ENCODE peak calls at places on chromosomes 4 and X, in eight cellular contexts. One of them, this sample, is unnamed.

GRCh38 chr4:2015008-2015407 is 6.2 kb upstream of the NELFA start:
- DNase-seq in IMR-90: no peak
- DNase-seq in K562: no peak
- DNase-seq in Karpas-422: no peak
- DNase-seq in PC-3: no peak
- DNase-seq in MM.1S: no peak
- DNase-seq in GM23248: no peak
- DNase-seq in H1: no peak
- DNase-seq in this sample: no peak

GRCh38 chr4:138724530-138724929 is 291.1 kb upstream of the NOCT start:
- DNase-seq in IMR-90: no peak
- DNase-seq in K562: no peak
- DNase-seq in Karpas-422: no peak
- DNase-seq in PC-3: no peak
- DNase-seq in MM.1S: no peak
- DNase-seq in GM23248: no peak
- DNase-seq in H1: peak
- DNase-seq in this sample: no peak

GRCh38 chr4:57051100-57051499 is 59.1 kb downstream of the IGFBP7 start:
- DNase-seq in IMR-90: peak
- DNase-seq in K562: no peak
- DNase-seq in Karpas-422: no peak
- DNase-seq in PC-3: no peak
- DNase-seq in MM.1S: no peak
- DNase-seq in GM23248: no peak
- DNase-seq in H1: no peak
- DNase-seq in this sample: no peak

GRCh38 chr4:38994135-38994534 is 38.1 kb downstream of the TMEM156 start:
- DNase-seq in IMR-90: no peak
- DNase-seq in K562: no peak
- DNase-seq in Karpas-422: no peak
- DNase-seq in PC-3: no peak
- DNase-seq in MM.1S: no peak
- DNase-seq in GM23248: no peak
- DNase-seq in H1: no peak
- DNase-seq in this sample: no peak

GRCh38 chr4:60683357-60683756 is 516.8 kb upstream of the ADGRL3 start:
- DNase-seq in IMR-90: peak
- DNase-seq in K562: no peak
- DNase-seq in Karpas-422: no peak
- DNase-seq in PC-3: peak
- DNase-seq in MM.1S: no peak
- DNase-seq in GM23248: peak
- DNase-seq in H1: no peak
- DNase-seq in this sample: peak

GRCh38 chr4:153781717-153782416 is 7.0 kb downstream of the SFRP2 start:
- DNase-seq in IMR-90: peak
- DNase-seq in K562: no peak
- DNase-seq in Karpas-422: peak
- DNase-seq in PC-3: peak
- DNase-seq in MM.1S: no peak
- DNase-seq in GM23248: peak
- DNase-seq in H1: no peak
- DNase-seq in this sample: peak

GRCh38 chrX:136819026-136819425 is 38.3 kb upstream of the ARHGEF6 start:
- DNase-seq in IMR-90: no peak
- DNase-seq in K562: no peak
- DNase-seq in Karpas-422: no peak
- DNase-seq in PC-3: no peak
- DNase-seq in MM.1S: no peak
- DNase-seq in GM23248: no peak
- DNase-seq in H1: no peak
- DNase-seq in this sample: no peak

GRCh38 chrX:147912093-147912801 is 528 bp downstream of the FMR1 start:
- DNase-seq in IMR-90: peak
- DNase-seq in K562: peak
- DNase-seq in Karpas-422: peak
- DNase-seq in PC-3: peak
- DNase-seq in MM.1S: peak
- DNase-seq in GM23248: peak
- DNase-seq in H1: no peak
- DNase-seq in this sample: peak

GRCh38 chr4:153555730-153556440 is 89.7 kb downstream of the TMEM131L start:
- DNase-seq in IMR-90: peak
- DNase-seq in K562: no peak
- DNase-seq in Karpas-422: no peak
- DNase-seq in PC-3: peak
- DNase-seq in MM.1S: no peak
- DNase-seq in GM23248: peak
- DNase-seq in H1: no peak
- DNase-seq in this sample: peak

GRCh38 chr4:55278316-55278715 is 67.7 kb upstream of the SRD5A3 start:
- DNase-seq in IMR-90: no peak
- DNase-seq in K562: no peak
- DNase-seq in Karpas-422: no peak
- DNase-seq in PC-3: no peak
- DNase-seq in MM.1S: no peak
- DNase-seq in GM23248: no peak
- DNase-seq in H1: no peak
- DNase-seq in this sample: no peak

GRCh38 chrX:134625315-134625718 is 33.0 kb downstream of the PLAC1 start:
- DNase-seq in IMR-90: no peak
- DNase-seq in K562: no peak
- DNase-seq in Karpas-422: no peak
- DNase-seq in PC-3: no peak
- DNase-seq in MM.1S: no peak
- DNase-seq in GM23248: peak
- DNase-seq in H1: no peak
- DNase-seq in this sample: peak

GRCh38 chrX:39821011-39821708 is 276.6 kb downstream of the BCOR start:
- DNase-seq in IMR-90: peak
- DNase-seq in K562: no peak
- DNase-seq in Karpas-422: no peak
- DNase-seq in PC-3: no peak
- DNase-seq in MM.1S: no peak
- DNase-seq in GM23248: peak
- DNase-seq in H1: no peak
- DNase-seq in this sample: peak

GRCh38 chr4:2829933-2830451 is 13.7 kb upstream of the ADD1 start:
- DNase-seq in IMR-90: no peak
- DNase-seq in K562: no peak
- DNase-seq in Karpas-422: no peak
- DNase-seq in PC-3: no peak
- DNase-seq in MM.1S: no peak
- DNase-seq in GM23248: no peak
- DNase-seq in H1: no peak
- DNase-seq in this sample: no peak

GRCh38 chr4:38136604-38137003 is 176.4 kb downstream of the PTTG2 start:
- DNase-seq in IMR-90: no peak
- DNase-seq in K562: no peak
- DNase-seq in Karpas-422: no peak
- DNase-seq in PC-3: no peak
- DNase-seq in MM.1S: no peak
- DNase-seq in GM23248: no peak
- DNase-seq in H1: no peak
- DNase-seq in this sample: no peak

GRCh38 chrX:130330706-130331105 is 9.0 kb upstream of the SLC25A14 start:
- DNase-seq in IMR-90: peak
- DNase-seq in K562: peak
- DNase-seq in Karpas-422: peak
- DNase-seq in PC-3: peak
- DNase-seq in MM.1S: peak
- DNase-seq in GM23248: peak
- DNase-seq in H1: peak
- DNase-seq in this sample: peak

GRCh38 chr4:95835672-95836071 is 4.2 kb upstream of the PDHA2 start:
- DNase-seq in IMR-90: no peak
- DNase-seq in K562: peak
- DNase-seq in Karpas-422: peak
- DNase-seq in PC-3: peak
- DNase-seq in MM.1S: no peak
- DNase-seq in GM23248: no peak
- DNase-seq in H1: no peak
- DNase-seq in this sample: peak

GRCh38 chrX:65697915-65698796 is 30.7 kb downstream of the MSN start:
- DNase-seq in IMR-90: no peak
- DNase-seq in K562: peak
- DNase-seq in Karpas-422: peak
- DNase-seq in PC-3: no peak
- DNase-seq in MM.1S: peak
- DNase-seq in GM23248: peak
- DNase-seq in H1: no peak
- DNase-seq in this sample: peak

GRCh38 chr4:72006576-72006975 is 25.2 kb upstream of the NPFFR2 start:
- DNase-seq in IMR-90: peak
- DNase-seq in K562: no peak
- DNase-seq in Karpas-422: no peak
- DNase-seq in PC-3: peak
- DNase-seq in MM.1S: no peak
- DNase-seq in GM23248: peak
- DNase-seq in H1: no peak
- DNase-seq in this sample: no peak

DNA sequence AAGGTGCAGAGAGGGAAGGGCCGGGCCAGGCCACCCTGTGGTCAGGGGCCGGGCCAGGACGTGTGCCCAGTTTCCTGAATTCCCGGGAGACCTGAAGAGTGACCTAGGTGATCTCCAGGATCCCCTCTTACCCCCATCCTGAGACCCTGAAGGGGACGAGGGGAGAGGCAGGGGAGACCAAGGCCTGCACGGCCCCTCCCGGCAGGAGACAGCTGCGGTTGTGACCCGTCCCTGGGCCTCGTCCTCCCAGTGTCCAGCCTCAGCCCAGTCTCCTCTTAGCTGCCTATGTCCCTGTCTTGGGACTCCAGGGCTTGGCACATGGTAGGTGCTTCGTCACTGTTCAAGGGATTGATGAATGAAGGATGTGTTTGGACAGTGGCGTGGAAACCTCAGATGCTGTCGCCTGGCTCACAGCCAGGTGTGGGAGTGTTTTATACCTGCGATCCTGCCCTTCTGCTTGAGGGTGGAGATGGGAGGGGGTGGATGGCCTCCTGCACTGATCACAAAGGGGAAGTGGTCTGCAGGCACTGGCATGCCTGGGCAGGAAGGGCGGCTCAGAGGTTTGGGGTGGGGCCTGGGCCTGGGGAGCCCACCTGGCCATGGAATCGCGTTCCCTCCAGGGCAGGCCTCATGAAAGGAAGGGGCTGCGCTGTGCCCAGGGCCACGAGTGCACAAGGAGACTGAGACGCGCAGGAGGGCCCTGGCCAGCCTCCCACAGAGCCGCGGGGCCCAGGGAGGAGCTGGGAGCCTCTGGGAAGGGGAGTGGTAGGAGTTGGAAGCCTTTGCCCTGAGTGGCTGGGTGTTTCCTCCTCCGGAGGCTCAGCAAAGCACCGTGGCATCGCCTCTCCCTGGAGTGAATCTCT is 6.9 kb downstream of the SH3TC1 start:
- DNase-seq in IMR-90: no peak
- DNase-seq in K562: no peak
- DNase-seq in Karpas-422: no peak
- DNase-seq in PC-3: no peak
- DNase-seq in MM.1S: no peak
- DNase-seq in GM23248: no peak
- DNase-seq in H1: no peak
- DNase-seq in this sample: no peak
- H3K9ac ChIP-seq in IMR-90: no peak
- H3K9ac ChIP-seq in K562: peak
- H3K9ac ChIP-seq in Karpas-422: no peak
- H3K9ac ChIP-seq in PC-3: no peak
- H3K9ac ChIP-seq in MM.1S: no peak
- H3K9ac ChIP-seq in GM23248: no peak
- H3K9ac ChIP-seq in H1: no peak
- H3K9ac ChIP-seq in this sample: no peak

GRCh38 chrX:56782791-56783449 is 53.9 kb downstream of the NBDY start:
- DNase-seq in IMR-90: no peak
- DNase-seq in K562: no peak
- DNase-seq in Karpas-422: no peak
- DNase-seq in PC-3: no peak
- DNase-seq in MM.1S: no peak
- DNase-seq in GM23248: no peak
- DNase-seq in H1: no peak
- DNase-seq in this sample: no peak
- H3K4me2 ChIP-seq in IMR-90: no peak
- H3K4me2 ChIP-seq in K562: no peak
- H3K4me2 ChIP-seq in Karpas-422: peak
- H3K4me2 ChIP-seq in PC-3: no peak
- H3K4me2 ChIP-seq in MM.1S: peak
- H3K4me2 ChIP-seq in GM23248: no peak
- H3K4me2 ChIP-seq in H1: no peak
- H3K4me2 ChIP-seq in this sample: peak

DNA sequence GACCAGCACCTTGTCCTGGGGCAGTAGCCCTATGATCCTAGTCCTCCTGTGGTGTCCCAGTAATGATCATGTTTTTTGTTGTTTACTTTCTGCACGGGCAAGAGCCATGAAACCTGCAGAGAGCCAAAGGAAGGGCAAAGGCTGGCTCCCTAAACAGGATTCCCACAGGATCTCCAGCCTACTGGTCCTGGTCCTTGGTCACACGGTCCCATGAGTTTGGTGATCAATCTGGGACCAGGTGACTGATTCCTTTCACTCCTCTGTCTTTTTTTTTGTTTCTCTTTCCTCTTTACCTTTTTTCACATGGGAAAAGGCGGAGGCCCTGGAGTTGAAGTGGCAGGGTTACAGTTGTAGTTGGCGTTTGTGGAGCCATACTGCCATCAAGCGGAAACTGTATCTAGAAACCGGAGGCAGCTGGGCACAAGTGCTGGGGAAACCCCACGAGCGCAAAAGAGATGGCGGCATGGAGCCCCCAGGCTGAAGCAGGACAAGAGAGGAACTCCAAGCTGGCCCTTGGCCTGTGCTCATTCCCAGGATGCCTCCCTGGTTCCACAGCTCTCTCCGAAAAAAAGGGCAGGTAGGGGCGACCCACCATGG is 34.6 kb downstream of the NBDY start:
- DNase-seq in IMR-90: peak
- DNase-seq in K562: no peak
- DNase-seq in Karpas-422: peak
- DNase-seq in PC-3: no peak
- DNase-seq in MM.1S: peak
- DNase-seq in GM23248: no peak
- DNase-seq in H1: no peak
- DNase-seq in this sample: peak
- H3K4me3 ChIP-seq in IMR-90: peak
- H3K4me3 ChIP-seq in K562: no peak
- H3K4me3 ChIP-seq in Karpas-422: peak
- H3K4me3 ChIP-seq in PC-3: no peak
- H3K4me3 ChIP-seq in MM.1S: peak
- H3K4me3 ChIP-seq in GM23248: no peak
- H3K4me3 ChIP-seq in H1: no peak
- H3K4me3 ChIP-seq in this sample: no peak

DNA sequence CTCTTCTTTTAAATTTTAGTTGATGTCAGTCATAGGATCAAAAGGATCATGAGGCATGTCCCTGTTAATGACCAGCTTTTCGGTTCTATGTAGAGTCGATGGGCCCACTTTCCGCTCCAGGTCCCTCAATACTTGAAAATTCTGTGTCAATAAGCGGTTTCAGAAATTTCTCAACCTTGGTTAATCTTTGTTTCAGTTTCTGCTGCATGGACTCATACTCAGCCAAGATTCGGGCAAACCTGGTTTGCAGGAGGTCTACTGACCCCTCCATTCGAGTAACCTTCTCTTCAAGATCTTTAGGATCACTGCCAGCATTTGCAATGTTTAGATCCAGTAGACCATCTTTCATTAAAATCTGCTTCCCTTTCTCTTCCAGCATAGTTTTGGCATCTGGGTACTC is 22.0 kb upstream of the NFXL1 start:
- DNase-seq in IMR-90: no peak
- DNase-seq in K562: no peak
- DNase-seq in Karpas-422: no peak
- DNase-seq in PC-3: no peak
- DNase-seq in MM.1S: no peak
- DNase-seq in GM23248: no peak
- DNase-seq in H1: no peak
- DNase-seq in this sample: no peak
- H3K9ac ChIP-seq in IMR-90: no peak
- H3K9ac ChIP-seq in K562: no peak
- H3K9ac ChIP-seq in Karpas-422: no peak
- H3K9ac ChIP-seq in PC-3: no peak
- H3K9ac ChIP-seq in MM.1S: no peak
- H3K9ac ChIP-seq in GM23248: no peak
- H3K9ac ChIP-seq in H1: no peak
- H3K9ac ChIP-seq in this sample: no peak

This sample was measured in fibroblast of lung.